ENCODE peak calls at places on chromosomes 11 and 22, in seven cellular contexts. One of them, this sample, is unnamed.

GRCh38 chr11:82003671-82004148 is 730.0 kb downstream of the FAM181B start:
- DNase-seq in GM12878: no peak
- DNase-seq in HCT116: no peak
- DNase-seq in A549: no peak
- DNase-seq in HepG2: no peak
- DNase-seq in K562: no peak
- DNase-seq in H1: no peak
- DNase-seq in this sample: no peak

GRCh38 chr11:68584991-68585524 is 99.3 kb upstream of the GAL start:
- DNase-seq in A549: no peak
- DNase-seq in K562: no peak
- DNase-seq in GM12878: no peak
- DNase-seq in H1: no peak
- DNase-seq in HepG2: no peak
- DNase-seq in HCT116: no peak
- DNase-seq in this sample: no peak

GRCh38 chr22:48901324-48901723 is 926.3 kb downstream of the BRD1 start:
- DNase-seq in HepG2: no peak
- DNase-seq in HCT116: no peak
- DNase-seq in A549: no peak
- DNase-seq in GM12878: no peak
- DNase-seq in K562: no peak
- DNase-seq in H1: no peak
- DNase-seq in this sample: no peak

GRCh38 chr22:44159811-44160210 is 20.9 kb upstream of the PARVG start:
- DNase-seq in H1: no peak
- DNase-seq in K562: no peak
- DNase-seq in GM12878: no peak
- DNase-seq in A549: no peak
- DNase-seq in HepG2: no peak
- DNase-seq in HCT116: no peak
- DNase-seq in this sample: no peak

GRCh38 chr11:11553595-11553994 is 68.2 kb downstream of the GALNT18 start:
- DNase-seq in HCT116: no peak
- DNase-seq in K562: no peak
- DNase-seq in H1: no peak
- DNase-seq in GM12878: no peak
- DNase-seq in A549: no peak
- DNase-seq in HepG2: no peak
- DNase-seq in this sample: no peak

GRCh38 chr22:49975543-49976389 is 15.2 kb downstream of the PIM3 start:
- DNase-seq in HCT116: no peak
- DNase-seq in GM12878: no peak
- DNase-seq in K562: peak
- DNase-seq in H1: peak
- DNase-seq in A549: peak
- DNase-seq in HepG2: no peak
- DNase-seq in this sample: peak

GRCh38 chr22:30015229-30015797 is 65.0 kb upstream of the HORMAD2 start:
- DNase-seq in HepG2: no peak
- DNase-seq in H1: no peak
- DNase-seq in A549: no peak
- DNase-seq in HCT116: no peak
- DNase-seq in K562: no peak
- DNase-seq in GM12878: no peak
- DNase-seq in this sample: no peak

GRCh38 chr11:114483929-114484328 is 44.7 kb downstream of the REXO2 start:
- DNase-seq in HepG2: no peak
- DNase-seq in A549: no peak
- DNase-seq in GM12878: no peak
- DNase-seq in HCT116: no peak
- DNase-seq in H1: no peak
- DNase-seq in K562: no peak
- DNase-seq in this sample: no peak

GRCh38 chr11:14653090-14653489 is 9.5 kb downstream of the PDE3B start:
- DNase-seq in K562: no peak
- DNase-seq in A549: no peak
- DNase-seq in H1: no peak
- DNase-seq in GM12878: no peak
- DNase-seq in HepG2: no peak
- DNase-seq in HCT116: no peak
- DNase-seq in this sample: no peak

GRCh38 chr22:22380098-22381030 is 128.2 kb downstream of the ZNF280B start:
- DNase-seq in HepG2: no peak
- DNase-seq in GM12878: no peak
- DNase-seq in A549: no peak
- DNase-seq in K562: peak
- DNase-seq in HCT116: no peak
- DNase-seq in H1: peak
- DNase-seq in this sample: peak

GRCh38 chr22:44735518-44736428 is 16.6 kb upstream of the ARHGAP8 start:
- DNase-seq in HCT116: no peak
- DNase-seq in H1: peak
- DNase-seq in HepG2: peak
- DNase-seq in A549: peak
- DNase-seq in GM12878: no peak
- DNase-seq in K562: peak
- DNase-seq in this sample: peak

GRCh38 chr11:86523738-86524602 is 148.4 kb downstream of the ME3 start:
- DNase-seq in K562: peak
- DNase-seq in HepG2: peak
- DNase-seq in HCT116: peak
- DNase-seq in A549: peak
- DNase-seq in H1: no peak
- DNase-seq in GM12878: no peak
- DNase-seq in this sample: no peak

GRCh38 chr22:28899199-28899853 is 16.0 kb downstream of the ZNRF3 start:
- DNase-seq in K562: no peak
- DNase-seq in HCT116: no peak
- DNase-seq in GM12878: no peak
- DNase-seq in HepG2: no peak
- DNase-seq in H1: no peak
- DNase-seq in A549: no peak
- DNase-seq in this sample: no peak

GRCh38 chr11:68342459-68343158 is 30.2 kb downstream of the LRP5 start:
- DNase-seq in K562: no peak
- DNase-seq in A549: no peak
- DNase-seq in H1: peak
- DNase-seq in HCT116: peak
- DNase-seq in GM12878: no peak
- DNase-seq in HepG2: no peak
- DNase-seq in this sample: no peak

GRCh38 chr11:48028909-48029685 is 48.7 kb downstream of the PTPRJ start:
- DNase-seq in K562: no peak
- DNase-seq in GM12878: no peak
- DNase-seq in H1: no peak
- DNase-seq in HCT116: no peak
- DNase-seq in A549: no peak
- DNase-seq in HepG2: no peak
- DNase-seq in this sample: no peak

GRCh38 chr11:111386611-111387150 is 7.6 kb upstream of the POU2AF1 start:
- DNase-seq in A549: no peak
- DNase-seq in K562: no peak
- DNase-seq in HCT116: no peak
- DNase-seq in H1: no peak
- DNase-seq in HepG2: no peak
- DNase-seq in GM12878: no peak
- DNase-seq in this sample: no peak

GRCh38 chr11:38345286-38345685 is 1747.2 kb upstream of the RAG2 start:
- DNase-seq in H1: no peak
- DNase-seq in K562: no peak
- DNase-seq in GM12878: no peak
- DNase-seq in A549: no peak
- DNase-seq in HCT116: no peak
- DNase-seq in HepG2: peak
- DNase-seq in this sample: no peak

GRCh38 chr11:68992743-68993255 is 12.0 kb upstream of the MRGPRD start:
- DNase-seq in H1: peak
- DNase-seq in A549: no peak
- DNase-seq in GM12878: no peak
- DNase-seq in HCT116: no peak
- DNase-seq in HepG2: no peak
- DNase-seq in K562: no peak
- DNase-seq in this sample: no peak

GRCh38 chr22:32364210-32364609 is 6.5 kb downstream of the RFPL3 start:
- DNase-seq in H1: no peak
- DNase-seq in A549: no peak
- DNase-seq in HepG2: no peak
- DNase-seq in K562: no peak
- DNase-seq in GM12878: no peak
- DNase-seq in HCT116: no peak
- DNase-seq in this sample: no peak

GRCh38 chr22:34108168-34108567 is 187.9 kb upstream of the LARGE1 start:
- DNase-seq in A549: no peak
- DNase-seq in HCT116: no peak
- DNase-seq in K562: no peak
- DNase-seq in HepG2: no peak
- DNase-seq in H1: no peak
- DNase-seq in GM12878: no peak
- DNase-seq in this sample: no peak

DNA sequence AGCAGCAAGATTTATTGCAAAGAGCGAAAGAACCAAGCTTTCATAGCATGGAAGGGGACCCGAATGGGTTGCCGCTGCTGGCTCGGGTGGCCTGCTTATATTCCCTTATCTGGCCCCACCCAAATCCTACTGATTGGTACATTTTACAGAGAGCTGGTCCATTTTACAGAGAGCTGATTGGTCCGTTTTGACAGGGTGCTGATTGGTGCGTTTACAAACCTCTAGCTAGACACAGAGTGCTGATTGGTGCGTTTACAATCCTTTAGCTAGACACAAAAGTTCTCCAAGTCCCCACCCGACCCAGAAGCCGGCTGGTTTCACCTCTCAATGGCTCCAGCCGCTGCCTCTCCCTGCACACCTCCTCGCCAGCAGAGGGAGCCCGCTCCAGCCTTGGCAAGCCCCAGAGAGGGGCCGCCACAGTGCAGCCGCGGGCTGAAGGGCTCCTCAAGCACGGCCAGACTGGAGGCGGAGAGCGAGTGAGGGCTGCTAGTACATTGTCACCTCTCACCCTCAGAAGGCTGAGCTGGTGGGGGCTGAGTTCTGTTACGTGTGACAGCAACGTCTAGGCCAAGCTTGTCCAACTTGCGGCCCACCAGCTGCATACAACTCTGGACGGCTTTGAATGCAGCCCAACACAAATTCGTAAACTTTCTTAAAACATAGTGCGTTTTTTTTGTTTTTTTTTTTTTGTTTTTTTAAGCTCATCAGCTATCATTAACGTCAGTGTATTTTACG is 8.7 kb downstream of the PTH start:
- DNase-seq in K562: peak
- DNase-seq in HCT116: no peak
- DNase-seq in GM12878: no peak
- DNase-seq in H1: peak
- DNase-seq in HepG2: peak
- DNase-seq in A549: peak
- DNase-seq in this sample: peak
- TF ChIP-seq MAX in K562: no peak
- TF ChIP-seq MAX in HCT116: no peak
- TF ChIP-seq MAX in GM12878: no peak
- TF ChIP-seq MAX in H1: no peak
- TF ChIP-seq MAX in HepG2: no peak
- TF ChIP-seq MAX in A549: no peak
- TF ChIP-seq MAX in this sample: no peak

DNA sequence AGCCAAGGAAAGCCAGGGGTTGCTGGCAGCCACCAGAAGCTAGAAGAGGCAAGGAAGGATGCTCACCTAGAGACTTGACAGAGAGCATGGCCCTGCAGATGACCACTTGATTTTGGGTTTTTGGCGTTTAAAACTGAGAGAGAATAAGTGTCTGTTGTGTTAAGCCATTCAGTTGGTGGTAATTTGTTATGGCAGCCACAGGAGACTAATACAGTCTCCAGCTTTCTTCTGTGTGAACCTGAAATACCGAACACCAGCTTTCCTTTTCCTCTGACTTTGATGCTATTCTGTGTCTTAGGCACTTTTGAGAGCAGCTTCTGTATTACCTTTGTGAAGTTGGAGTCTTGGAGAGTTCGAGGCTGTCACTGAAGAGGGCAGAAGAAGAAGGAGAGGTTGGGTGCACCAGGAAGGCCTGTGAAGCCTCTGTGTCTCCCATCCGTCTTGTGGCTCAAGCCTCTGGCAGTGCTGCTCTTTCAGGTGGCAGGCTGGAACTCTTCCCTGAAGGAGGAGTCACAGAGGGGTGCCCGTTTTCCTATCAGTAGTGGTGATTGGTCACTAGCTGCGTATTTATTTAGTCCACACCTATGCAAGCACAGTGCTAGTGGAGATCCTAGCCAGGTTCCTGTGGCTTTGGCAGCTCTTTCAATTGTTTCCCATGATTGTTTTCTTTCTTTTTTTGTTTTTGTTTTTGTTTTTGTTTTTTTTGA is 2.5 kb downstream of the TBC1D22A start:
- DNase-seq in H1: no peak
- DNase-seq in HCT116: no peak
- DNase-seq in HepG2: no peak
- DNase-seq in A549: no peak
- DNase-seq in K562: no peak
- DNase-seq in GM12878: no peak
- DNase-seq in this sample: no peak
- TF ChIP-seq POLR2A in H1: no peak
- TF ChIP-seq POLR2A in HCT116: no peak
- TF ChIP-seq POLR2A in HepG2: no peak
- TF ChIP-seq POLR2A in A549: no peak
- TF ChIP-seq POLR2A in K562: no peak
- TF ChIP-seq POLR2A in GM12878: no peak
- TF ChIP-seq POLR2A in this sample: no peak

GRCh38 chr22:40462195-40462988 is 92.0 kb downstream of the SGSM3 start:
- DNase-seq in A549: no peak
- DNase-seq in H1: no peak
- DNase-seq in K562: no peak
- DNase-seq in HepG2: peak
- DNase-seq in GM12878: no peak
- DNase-seq in HCT116: no peak
- DNase-seq in this sample: peak
- TF ChIP-seq MAX in A549: no peak
- TF ChIP-seq MAX in H1: no peak
- TF ChIP-seq MAX in K562: no peak
- TF ChIP-seq MAX in HepG2: no peak
- TF ChIP-seq MAX in GM12878: no peak
- TF ChIP-seq MAX in HCT116: no peak
- TF ChIP-seq MAX in this sample: no peak

DNA sequence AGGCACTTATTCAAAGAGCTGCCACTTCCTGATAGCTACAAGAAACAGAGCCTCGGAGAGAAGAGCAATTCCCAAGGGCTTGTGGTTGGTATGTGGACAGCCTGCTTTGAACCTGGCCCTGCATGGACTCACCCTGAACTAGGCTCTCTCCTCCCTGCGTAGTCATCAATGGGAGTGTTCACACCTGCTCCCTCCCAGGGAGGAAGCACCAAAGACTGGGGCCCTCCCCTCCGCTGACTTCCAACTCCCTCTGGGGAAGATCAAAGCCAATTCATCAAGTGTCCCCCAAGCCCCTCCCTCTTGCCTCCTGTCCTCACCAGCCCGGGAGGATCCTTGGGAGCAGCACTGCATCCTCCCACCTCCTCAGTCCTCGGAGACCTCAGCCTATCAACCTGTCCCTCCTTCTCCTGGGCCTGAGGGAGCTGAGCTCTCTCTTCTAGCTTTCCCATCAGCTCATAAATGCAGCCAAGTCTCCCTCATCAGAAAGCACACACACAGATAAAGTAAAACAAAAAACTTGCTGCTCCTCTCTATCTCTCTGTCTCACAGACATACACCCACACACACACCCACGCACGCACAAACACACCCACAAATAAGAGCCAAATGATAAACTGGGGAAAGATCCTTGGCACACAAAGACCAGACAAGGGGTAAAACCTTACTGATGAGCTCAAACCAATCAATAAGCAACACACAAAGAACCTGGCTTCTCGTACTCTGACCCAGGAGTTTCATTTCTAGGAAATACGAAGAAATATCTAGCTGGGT is 3.3 kb downstream of the A4GALT start:
- DNase-seq in H1: no peak
- DNase-seq in K562: no peak
- DNase-seq in A549: peak
- DNase-seq in HCT116: no peak
- DNase-seq in HepG2: no peak
- DNase-seq in GM12878: no peak
- DNase-seq in this sample: peak
- TF ChIP-seq POLR2A in H1: no peak
- TF ChIP-seq POLR2A in K562: no peak
- TF ChIP-seq POLR2A in A549: no peak
- TF ChIP-seq POLR2A in HCT116: no peak
- TF ChIP-seq POLR2A in HepG2: no peak
- TF ChIP-seq POLR2A in GM12878: no peak
- TF ChIP-seq POLR2A in this sample: no peak

This sample was measured in NB4.